ENCODE peak calls at places on chromosomes 2 and 18, in four cellular contexts. One of them, this sample, is unnamed.

GRCh38 chr18:55856191-55856590 is 268.2 kb upstream of the TCF4 start:
- DNase-seq in K562: no peak
- DNase-seq in GM12878: no peak
- DNase-seq in HepG2: no peak
- DNase-seq in this sample: peak; percentile 84

GRCh38 chr2:238152811-238153688 is 5.7 kb upstream of the ERFE start:
- DNase-seq in GM12878: no peak
- DNase-seq in K562: peak; percentile 32
- DNase-seq in HepG2: no peak
- DNase-seq in this sample: peak; percentile 27

GRCh38 chr2:113858764-113859163 is 31.1 kb upstream of the ACTR3 start:
- DNase-seq in K562: peak; percentile 54
- DNase-seq in GM12878: no peak
- DNase-seq in HepG2: no peak
- DNase-seq in this sample: no peak

GRCh38 chr2:63765117-63765516 is 76.6 kb upstream of the UGP2 start:
- DNase-seq in K562: no peak
- DNase-seq in HepG2: no peak
- DNase-seq in GM12878: no peak
- DNase-seq in this sample: peak; percentile 28

GRCh38 chr18:12060182-12060870 is 33.3 kb upstream of the ANKRD62 start:
- DNase-seq in GM12878: no peak
- DNase-seq in HepG2: no peak
- DNase-seq in K562: no peak
- DNase-seq in this sample: peak; percentile 25

GRCh38 chr2:230537531-230537976 is 121.6 kb downstream of the SP100 start:
- DNase-seq in HepG2: no peak
- DNase-seq in GM12878: peak; percentile 71
- DNase-seq in K562: no peak
- DNase-seq in this sample: no peak

GRCh38 chr18:59067873-59068272 is 71.8 kb upstream of the SEC11C start:
- DNase-seq in GM12878: no peak
- DNase-seq in HepG2: no peak
- DNase-seq in K562: no peak
- DNase-seq in this sample: peak; percentile 73

GRCh38 chr2:118970396-118971135 is 28.6 kb downstream of the MARCO start:
- DNase-seq in HepG2: no peak
- DNase-seq in K562: no peak
- DNase-seq in GM12878: no peak
- DNase-seq in this sample: no peak

GRCh38 chr18:48409591-48410094 is 460 bp upstream of the ZBTB7C start:
- DNase-seq in K562: peak; percentile 4
- DNase-seq in HepG2: no peak
- DNase-seq in GM12878: no peak
- DNase-seq in this sample: peak; percentile 49

GRCh38 chr2:72745679-72746368 is 80.0 kb downstream of the EXOC6B start:
- DNase-seq in K562: peak; percentile 47
- DNase-seq in HepG2: peak; percentile 81
- DNase-seq in GM12878: no peak
- DNase-seq in this sample: peak; percentile 85

GRCh38 chr2:233814436-233814835 is 36.3 kb downstream of the MROH2A start:
- DNase-seq in K562: no peak
- DNase-seq in GM12878: no peak
- DNase-seq in HepG2: no peak
- DNase-seq in this sample: no peak

GRCh38 chr2:23380562-23381065 is 4.4 kb upstream of the KLHL29 start:
- DNase-seq in K562: no peak
- DNase-seq in HepG2: no peak
- DNase-seq in GM12878: peak; percentile 82
- DNase-seq in this sample: no peak

GRCh38 chr18:56563568-56563967 is 74.8 kb downstream of the TXNL1 start:
- DNase-seq in HepG2: peak; percentile 51
- DNase-seq in K562: peak; percentile 65
- DNase-seq in GM12878: no peak
- DNase-seq in this sample: peak; percentile 94

GRCh38 chr18:79815657-79816056 is 17.9 kb downstream of the KCNG2 start:
- DNase-seq in GM12878: no peak
- DNase-seq in K562: no peak
- DNase-seq in HepG2: no peak
- DNase-seq in this sample: no peak

GRCh38 chr2:118834901-118835738 is 12.3 kb downstream of the EN1 start:
- DNase-seq in K562: no peak
- DNase-seq in GM12878: no peak
- DNase-seq in HepG2: no peak
- DNase-seq in this sample: peak; percentile 73

GRCh38 chr2:168596881-168597280 is 140.8 kb downstream of the CERS6 start:
- DNase-seq in K562: no peak
- DNase-seq in GM12878: no peak
- DNase-seq in HepG2: no peak
- DNase-seq in this sample: no peak

GRCh38 chr2:38099096-38099997 is 23.4 kb upstream of the CYP1B1 start:
- DNase-seq in HepG2: no peak
- DNase-seq in GM12878: no peak
- DNase-seq in K562: no peak
- DNase-seq in this sample: peak; percentile 73

GRCh38 chr2:239806276-239806675 is 218.9 kb downstream of the NDUFA10 start:
- DNase-seq in K562: no peak
- DNase-seq in GM12878: no peak
- DNase-seq in HepG2: no peak
- DNase-seq in this sample: no peak

GRCh38 chr2:144835634-144836351 is 315.9 kb upstream of the ZEB2 start:
- DNase-seq in GM12878: no peak
- DNase-seq in K562: no peak
- DNase-seq in HepG2: no peak
- DNase-seq in this sample: no peak

GRCh38 chr2:112954364-112954763 is 23.4 kb upstream of the IL36G start:
- DNase-seq in HepG2: no peak
- DNase-seq in GM12878: no peak
- DNase-seq in K562: no peak
- DNase-seq in this sample: no peak

GRCh38 chr2:41785623-41786022 is 262.2 kb upstream of the PKDCC start:
- DNase-seq in GM12878: no peak
- DNase-seq in HepG2: no peak
- DNase-seq in K562: no peak
- DNase-seq in this sample: no peak

GRCh38 chr2:145012214-145012670 is 492.3 kb upstream of the ZEB2 start:
- DNase-seq in HepG2: no peak
- DNase-seq in K562: no peak
- DNase-seq in GM12878: no peak
- DNase-seq in this sample: no peak

GRCh38 chr2:113848758-113849460 is 41.0 kb upstream of the ACTR3 start:
- DNase-seq in HepG2: peak; percentile 15
- DNase-seq in K562: no peak
- DNase-seq in GM12878: no peak
- DNase-seq in this sample: no peak

GRCh38 chr2:154696771-154697170 is 1.7 kb upstream of the KCNJ3 start:
- DNase-seq in HepG2: no peak
- DNase-seq in GM12878: no peak
- DNase-seq in K562: no peak
- DNase-seq in this sample: no peak
- H3K4me3 ChIP-seq in HepG2: no peak overlapping the region
- H3K4me3 ChIP-seq in GM12878: no peak overlapping the region
- H3K4me3 ChIP-seq in K562: no peak overlapping the region
- H3K4me3 ChIP-seq in this sample: peak overlapping the region; percentile 72

GRCh38 chr2:231795525-231796327 is 9.5 kb downstream of the COPS7B start:
- DNase-seq in GM12878: no peak
- DNase-seq in HepG2: peak; percentile 97
- DNase-seq in K562: no peak
- DNase-seq in this sample: peak; percentile 56
- TF ChIP-seq JUNB in GM12878: no peak
- TF ChIP-seq JUNB in HepG2: no peak
- TF ChIP-seq JUNB in K562: no peak
- TF ChIP-seq JUNB in this sample: no peak

DNA sequence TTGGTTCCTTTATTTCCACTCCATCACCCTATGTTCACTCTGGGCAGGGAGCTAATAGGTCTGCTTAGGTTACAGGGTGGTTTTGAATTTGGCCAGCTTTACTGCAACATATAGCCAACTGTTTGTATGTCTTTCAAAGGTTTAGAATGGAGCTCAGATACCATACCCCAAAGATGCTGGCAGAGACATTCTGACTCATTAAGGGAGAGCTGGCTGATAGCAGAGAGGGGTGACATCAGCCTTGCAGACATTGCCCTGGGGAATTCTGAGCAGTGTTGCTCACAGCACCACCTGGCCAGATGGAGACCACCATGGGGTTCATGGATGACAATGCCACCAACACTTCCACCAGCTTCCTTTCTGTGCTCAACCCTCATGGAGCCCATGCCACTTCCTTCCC is 2.1 kb downstream of the PROKR1 start:
- DNase-seq in HepG2: no peak
- DNase-seq in K562: no peak
- DNase-seq in GM12878: no peak
- DNase-seq in this sample: no peak
- H2AFZ ChIP-seq in HepG2: no peak overlapping the region
- H2AFZ ChIP-seq in K562: no peak overlapping the region
- H2AFZ ChIP-seq in GM12878: no peak overlapping the region
- H2AFZ ChIP-seq in this sample: no peak overlapping the region

GRCh38 chr2:135997380-135997779 is 12.0 kb upstream of the DARS1 start:
- DNase-seq in HepG2: peak; percentile 53
- DNase-seq in K562: no peak
- DNase-seq in GM12878: no peak
- DNase-seq in this sample: peak; percentile 91
- H3K4me3 ChIP-seq in HepG2: no peak overlapping the region
- H3K4me3 ChIP-seq in K562: no peak overlapping the region
- H3K4me3 ChIP-seq in GM12878: no peak overlapping the region
- H3K4me3 ChIP-seq in this sample: no peak overlapping the region

GRCh38 chr2:74481961-74482800 is 617 bp downstream of the CCDC142 start:
- DNase-seq in HepG2: no peak
- DNase-seq in GM12878: no peak
- DNase-seq in K562: peak; percentile 51
- DNase-seq in this sample: peak; percentile 75
- TF ChIP-seq JUNB in HepG2: no peak
- TF ChIP-seq JUNB in GM12878: no peak
- TF ChIP-seq JUNB in K562: no peak
- TF ChIP-seq JUNB in this sample: no peak

GRCh38 chr2:150109912-150110311 is 377.6 kb downstream of the RND3 start:
- DNase-seq in K562: no peak
- DNase-seq in GM12878: no peak
- DNase-seq in HepG2: no peak
- DNase-seq in this sample: no peak
- H2AFZ ChIP-seq in K562: no peak overlapping the region
- H2AFZ ChIP-seq in GM12878: no peak overlapping the region
- H2AFZ ChIP-seq in HepG2: no peak overlapping the region
- H2AFZ ChIP-seq in this sample: peak overlapping the region; percentile 14

This sample was measured in GM23338.